ENCODE peak calls at places on chromosomes 12 and 14, in five cellular contexts. One of them, this sample, is unnamed.

GRCh38 chr14:36521598-36522345 is 1.7 kb upstream of the NKX2-1 start:
- DNase-seq in lower lobe of right lung: peak; percentile 68
- DNase-seq in suprapubic skin: no peak
- DNase-seq in AG20443: no peak
- DNase-seq in cardiac fibroblast: no peak
- DNase-seq in this sample: no peak

GRCh38 chr12:62625238-62625637 is 158.6 kb downstream of the MON2 start:
- DNase-seq in lower lobe of right lung: no peak
- DNase-seq in suprapubic skin: no peak
- DNase-seq in AG20443: peak; percentile 22
- DNase-seq in cardiac fibroblast: peak; percentile 83
- DNase-seq in this sample: no peak

GRCh38 chr14:24605435-24606190 is 3.9 kb downstream of the GZMH start:
- DNase-seq in lower lobe of right lung: no peak
- DNase-seq in suprapubic skin: no peak
- DNase-seq in AG20443: peak; percentile 34
- DNase-seq in cardiac fibroblast: no peak
- DNase-seq in this sample: no peak

GRCh38 chr12:6323340-6323994 is 13.0 kb downstream of the PLEKHG6 start:
- DNase-seq in lower lobe of right lung: no peak
- DNase-seq in suprapubic skin: peak; percentile 80
- DNase-seq in AG20443: peak; percentile 76
- DNase-seq in cardiac fibroblast: peak; percentile 97
- DNase-seq in this sample: peak; percentile 70

GRCh38 chr12:80142640-80143039 is 43.3 kb downstream of the OTOGL start:
- DNase-seq in lower lobe of right lung: no peak
- DNase-seq in suprapubic skin: no peak
- DNase-seq in AG20443: no peak
- DNase-seq in cardiac fibroblast: no peak
- DNase-seq in this sample: no peak

GRCh38 chr14:94174622-94175402 is 690 bp downstream of the PPP4R4 start:
- DNase-seq in lower lobe of right lung: peak; percentile 52
- DNase-seq in suprapubic skin: peak; percentile 68
- DNase-seq in AG20443: peak; percentile 11
- DNase-seq in cardiac fibroblast: no peak
- DNase-seq in this sample: peak; percentile 66

GRCh38 chr14:36785511-36785910 is 123.9 kb downstream of the PAX9 start:
- DNase-seq in lower lobe of right lung: no peak
- DNase-seq in suprapubic skin: no peak
- DNase-seq in AG20443: no peak
- DNase-seq in cardiac fibroblast: no peak
- DNase-seq in this sample: no peak

GRCh38 chr14:21987937-21988336 is 314.3 kb upstream of the OR4E1 start:
- DNase-seq in lower lobe of right lung: no peak
- DNase-seq in suprapubic skin: no peak
- DNase-seq in AG20443: no peak
- DNase-seq in cardiac fibroblast: peak; percentile 20
- DNase-seq in this sample: no peak

GRCh38 chr14:92190768-92191167 is 69.0 kb downstream of the CPSF2 start:
- DNase-seq in lower lobe of right lung: no peak
- DNase-seq in suprapubic skin: no peak
- DNase-seq in AG20443: no peak
- DNase-seq in cardiac fibroblast: no peak
- DNase-seq in this sample: no peak

GRCh38 chr12:112869778-112870177 is 37.0 kb upstream of the OAS1 start:
- DNase-seq in lower lobe of right lung: no peak
- DNase-seq in suprapubic skin: no peak
- DNase-seq in AG20443: no peak
- DNase-seq in cardiac fibroblast: no peak
- DNase-seq in this sample: no peak

GRCh38 chr12:80241576-80242273 is 142.4 kb downstream of the OTOGL start:
- DNase-seq in lower lobe of right lung: no peak
- DNase-seq in suprapubic skin: no peak
- DNase-seq in AG20443: no peak
- DNase-seq in cardiac fibroblast: peak; percentile 7
- DNase-seq in this sample: no peak

GRCh38 chr12:319116-319515 is 56.5 kb upstream of the SLC6A13 start:
- DNase-seq in lower lobe of right lung: no peak
- DNase-seq in suprapubic skin: no peak
- DNase-seq in AG20443: peak; percentile 18
- DNase-seq in cardiac fibroblast: peak; percentile 19
- DNase-seq in this sample: no peak

GRCh38 chr14:103073876-103074698 is 9.9 kb upstream of the LBHD2 start:
- DNase-seq in lower lobe of right lung: no peak
- DNase-seq in suprapubic skin: peak; percentile 65
- DNase-seq in AG20443: no peak
- DNase-seq in cardiac fibroblast: no peak
- DNase-seq in this sample: peak; percentile 68

This sample was measured in Right ventricle myocardium inferior.